ENCODE peak calls at places on chromosomes 3 and 15, in six cellular contexts. M is naive thymus-derived CD8-positive, alpha-beta T cell; T is stimulated activated CD4-positive, alpha-beta T cell treated with anti-CD3 and anti-CD28 coated beads, Interleukin-1b, Interleukin-23, amount 100 ng/mL, for 24 hours; H is AG09309; Y is kidney tubule cell; W is coronary artery. I is an unnamed sample.

GRCh38 chr15:36959746-36960145 is 140.6 kb downstream of the MEIS2 start:
- DNase-seq in M (no peak), T (no peak), H (no peak), Y (peak; percentile 14), W (no peak), I (no peak)

GRCh38 chr15:70892912-70893560 is 410 bp downstream of the LRRC49 start:
- DNase-seq in M (no peak), T (no peak), H (no peak), Y (peak; percentile 62), W (no peak), I (peak; percentile 31)

GRCh38 chr15:27235689-27236088 is 264.7 kb downstream of the GABRG3 start:
- DNase-seq in M (no peak), T (no peak), H (no peak), Y (no peak), W (no peak), I (no peak)

GRCh38 chr3:185831990-185832389 is 7.1 kb upstream of the IGF2BP2 start:
- DNase-seq in M (no peak), T (no peak), H (no peak), Y (no peak), W (no peak), I (no peak)

GRCh38 chr3:153658151-153658550 is 463.0 kb upstream of the ARHGEF26 start:
- DNase-seq in M (no peak), T (no peak), H (peak; percentile 86), Y (no peak), W (no peak), I (no peak)

GRCh38 chr3:179872842-179873241 is 163.9 kb downstream of the PEX5L start:
- DNase-seq in M (no peak), T (no peak), H (no peak), Y (no peak), W (no peak), I (no peak)

GRCh38 chr3:48695113-48695753 is 9.5 kb upstream of the NCKIPSD start:
- DNase-seq in M (no peak), T (no peak), H (no peak), Y (no peak), W (peak; percentile 87), I (peak; percentile 41)

GRCh38 chr15:68646156-68646555 is 67.4 kb downstream of the CORO2B start:
- DNase-seq in M (no peak), T (no peak), H (no peak), Y (no peak), W (no peak), I (peak; percentile 71)

GRCh38 chr3:129624347-129625070 is 18.0 kb upstream of the PLXND1 start:
- DNase-seq in M (no peak), T (no peak), H (no peak), Y (no peak), W (no peak), I (peak; percentile 37)

GRCh38 chr3:194565597-194566190 is 67.5 kb downstream of the TMEM44 start:
- DNase-seq in M (no peak), T (no peak), H (peak; percentile 76), Y (peak; percentile 44), W (no peak), I (no peak)

GRCh38 chr3:46857485-46858341 is 5.5 kb downstream of the MYL3 start:
- DNase-seq in M (no peak), T (no peak), H (no peak), Y (no peak), W (no peak), I (no peak)

GRCh38 chr3:54756330-54756731 is 171.5 kb downstream of the LRTM1 start:
- DNase-seq in M (no peak), T (no peak), H (peak; percentile 74), Y (peak; percentile 92), W (no peak), I (no peak)

GRCh38 chr15:80562846-80563245 is 132.3 kb upstream of the ABHD17C start:
- DNase-seq in M (no peak), T (no peak), H (no peak), Y (no peak), W (peak; percentile 29), I (no peak)

GRCh38 chr3:56468184-56469106 is at the start of gene ERC2:
- DNase-seq in M (no peak), T (no peak), H (no peak), Y (peak; percentile 86), W (no peak), I (peak; percentile 54)

GRCh38 chr3:127455541-127456450 is 134.7 kb downstream of the TPRA1 start:
- DNase-seq in M (peak; percentile 56), T (peak; percentile 18), H (no peak), Y (peak; percentile 80), W (no peak), I (peak; percentile 82)

I was measured in dorsolateral prefrontal cortex.